ENCODE peak calls at places on chromosomes 2 and 18, in four cellular contexts. N is H1, B is GM12878, R is HepG2. W is an unnamed sample.

GRCh38 chr2:105072039-105072438 is 34.2 kb downstream of the MRPS9 start:
- DNase-seq in N (no peak), B (peak; percentile 32), R (no peak), W (no peak)

GRCh38 chr2:121128741-121129659 is 156.0 kb downstream of the TFCP2L1 start:
- DNase-seq in N (peak; percentile 78), B (no peak), R (peak; percentile 45), W (peak; percentile 43)

GRCh38 chr2:120480346-120480902 is 134.5 kb downstream of the INHBB start:
- DNase-seq in N (no peak), B (no peak), R (no peak), W (no peak)

GRCh38 chr2:102806250-102806837 is 44.5 kb downstream of the TMEM182 start:
- DNase-seq in N (peak; percentile 85), B (no peak), R (peak; percentile 73), W (peak; percentile 59)

GRCh38 chr18:26764584-26764983 is 100.9 kb downstream of the AQP4 start:
- DNase-seq in N (no peak), B (no peak), R (no peak), W (no peak)

GRCh38 chr2:128375454-128375853 is 56.8 kb upstream of the HS6ST1 start:
- DNase-seq in N (no peak), B (no peak), R (no peak), W (no peak)

GRCh38 chr2:218138047-218138446 is 12.2 kb downstream of the CXCR2 start:
- DNase-seq in N (no peak), B (no peak), R (no peak), W (no peak)

GRCh38 chr2:24400207-24400907 is 40.0 kb upstream of the ITSN2 start:
- DNase-seq in N (no peak), B (no peak), R (no peak), W (no peak)

GRCh38 chr2:106959975-106960632 is 74.1 kb upstream of the ST6GAL2 start:
- DNase-seq in N (no peak), B (no peak), R (no peak), W (no peak)

GRCh38 chr2:194319222-194319992 is 1337.6 kb upstream of the SLC39A10 start:
- DNase-seq in N (no peak), B (no peak), R (peak; percentile 30), W (no peak)

GRCh38 chr18:24378598-24378997 is 19.0 kb downstream of the OSBPL1A start:
- DNase-seq in N (no peak), B (no peak), R (no peak), W (no peak)

GRCh38 chr2:241036964-241037421 is 38.6 kb downstream of the SNED1 start:
- DNase-seq in N (no peak), B (peak; percentile 4), R (no peak), W (no peak)

GRCh38 chr18:52190630-52191029 is 149.4 kb upstream of the DCC start:
- DNase-seq in N (no peak), B (no peak), R (no peak), W (peak; percentile 13)

GRCh38 chr2:151520976-151521375 is 111.3 kb downstream of the RIF1 start:
- DNase-seq in N (no peak), B (no peak), R (no peak), W (no peak)

GRCh38 chr2:151410485-151410833 is 757 bp downstream of the RIF1 start:
- DNase-seq in N (no peak), B (no peak), R (peak; percentile 50), W (peak; percentile 22)

GRCh38 chr2:106057206-106057605 is 136.9 kb downstream of the UXS1 start:
- DNase-seq in N (no peak), B (no peak), R (peak; percentile 42), W (no peak)

GRCh38 chr2:115214050-115214449 is 771.6 kb downstream of the DPP10 start:
- DNase-seq in N (no peak), B (no peak), R (no peak), W (peak; percentile 59)

DNA sequence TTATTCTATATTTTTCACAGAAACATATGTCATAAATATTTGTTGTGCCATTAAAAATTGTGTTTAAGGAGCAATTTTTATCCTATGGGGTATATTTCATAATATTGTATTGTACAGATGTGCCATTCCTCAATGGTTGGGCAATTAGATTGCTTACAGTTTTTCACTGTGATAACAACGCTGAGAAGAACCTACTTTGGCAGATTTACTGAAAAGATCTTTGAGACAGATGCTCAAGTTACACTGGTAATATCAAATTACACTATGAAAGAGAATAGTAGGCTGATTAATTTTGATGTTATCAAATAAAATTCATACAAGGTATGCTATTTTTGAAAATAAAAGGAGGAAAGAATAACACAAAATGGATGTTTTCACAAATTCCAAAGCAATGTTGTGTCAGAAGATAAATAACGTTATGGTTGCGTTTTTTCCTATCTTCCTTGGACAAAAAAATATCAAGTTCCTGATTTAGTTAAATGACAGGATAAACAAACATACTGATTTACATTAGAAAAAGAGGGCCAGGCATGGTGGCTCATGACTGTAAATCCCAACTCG is 335.1 kb upstream of the ZNF521 start:
- DNase-seq in N (no peak), B (no peak), R (no peak), W (no peak)
- H3K4me3 ChIP-seq in N (no peak overlapping the region), B (no peak overlapping the region), R (no peak overlapping the region), W (no peak overlapping the region)

DNA sequence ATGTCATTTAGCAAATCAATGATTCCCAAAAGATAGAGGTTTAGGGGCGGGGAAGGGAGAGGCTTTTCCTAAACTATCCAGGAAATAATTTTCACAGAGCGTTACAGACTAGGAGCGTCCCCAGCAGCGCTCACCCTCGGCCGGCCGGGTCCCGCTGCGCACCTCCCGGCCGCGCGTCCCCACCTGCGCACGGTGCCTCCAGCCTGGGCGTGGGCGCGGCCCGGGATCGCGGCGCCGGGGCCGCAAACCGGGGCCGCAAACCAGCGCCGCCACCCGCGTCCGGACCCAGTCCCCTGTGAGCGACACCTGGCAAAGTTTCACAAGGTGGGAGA is 681 bp upstream of the ZCCHC2 start:
- DNase-seq in N (no peak), B (no peak), R (no peak), W (no peak)
- H3K9ac ChIP-seq in N (no peak overlapping the region), B (peak overlapping the region; percentile 73), R (peak overlapping the region; percentile 96), W (peak overlapping the region; percentile 85)

GRCh38 chr2:41222593-41222992 is 770.7 kb upstream of the SLC8A1 start:
- DNase-seq in N (no peak), B (no peak), R (no peak), W (no peak)
- TF ChIP-seq SUZ12 in N (no peak), B (no peak), R (no peak), W (no peak)

DNA sequence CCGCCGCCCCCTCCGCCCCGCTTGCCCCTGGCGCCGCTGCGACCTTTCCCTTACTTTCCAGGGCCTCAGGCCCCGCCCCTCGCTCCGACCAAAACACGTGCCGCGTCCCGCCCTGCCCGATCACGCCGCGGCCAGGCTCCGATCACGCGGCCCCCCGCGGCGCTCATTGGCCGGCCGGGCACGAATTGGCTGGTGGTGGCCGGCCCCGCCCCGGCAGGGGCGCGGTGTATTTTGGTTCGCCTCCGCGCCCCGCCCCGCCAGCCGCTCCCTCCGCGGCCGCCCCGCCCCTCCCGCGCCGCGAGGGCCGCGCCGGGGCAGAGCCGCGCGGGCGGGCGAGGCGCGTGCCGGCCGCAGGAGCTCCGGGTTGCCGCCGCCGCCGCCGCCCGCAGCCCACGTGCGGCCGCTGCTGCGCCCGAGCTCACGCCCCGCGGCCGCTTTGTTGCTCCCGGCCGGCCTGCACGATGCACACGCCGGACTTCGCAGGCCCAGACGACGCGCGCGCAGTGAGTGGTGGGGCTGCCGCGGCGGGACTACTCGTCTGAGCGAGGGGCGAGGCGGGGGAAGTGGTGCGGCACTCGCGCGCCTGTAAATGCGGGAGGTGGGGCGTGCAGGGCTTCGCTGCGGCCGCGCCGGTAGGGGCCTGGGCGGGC is at the start of gene KLF11:
- DNase-seq in N (peak; percentile 81), B (no peak), R (peak; percentile 73), W (peak; percentile 81)
- H3K4me3 ChIP-seq in N (peak within 1 kb of the TSS; percentile 55), B (peak within 1 kb of the TSS; percentile 4), R (peak within 1 kb of the TSS; percentile 63), W (peak within 1 kb of the TSS; percentile 43)

GRCh38 chr2:45598545-45598944 is 12.5 kb downstream of the SRBD1 start:
- DNase-seq in N (no peak), B (no peak), R (no peak), W (no peak)
- H3K9ac ChIP-seq in N (no peak overlapping the region), B (no peak overlapping the region), R (no peak overlapping the region), W (no peak overlapping the region)

DNA sequence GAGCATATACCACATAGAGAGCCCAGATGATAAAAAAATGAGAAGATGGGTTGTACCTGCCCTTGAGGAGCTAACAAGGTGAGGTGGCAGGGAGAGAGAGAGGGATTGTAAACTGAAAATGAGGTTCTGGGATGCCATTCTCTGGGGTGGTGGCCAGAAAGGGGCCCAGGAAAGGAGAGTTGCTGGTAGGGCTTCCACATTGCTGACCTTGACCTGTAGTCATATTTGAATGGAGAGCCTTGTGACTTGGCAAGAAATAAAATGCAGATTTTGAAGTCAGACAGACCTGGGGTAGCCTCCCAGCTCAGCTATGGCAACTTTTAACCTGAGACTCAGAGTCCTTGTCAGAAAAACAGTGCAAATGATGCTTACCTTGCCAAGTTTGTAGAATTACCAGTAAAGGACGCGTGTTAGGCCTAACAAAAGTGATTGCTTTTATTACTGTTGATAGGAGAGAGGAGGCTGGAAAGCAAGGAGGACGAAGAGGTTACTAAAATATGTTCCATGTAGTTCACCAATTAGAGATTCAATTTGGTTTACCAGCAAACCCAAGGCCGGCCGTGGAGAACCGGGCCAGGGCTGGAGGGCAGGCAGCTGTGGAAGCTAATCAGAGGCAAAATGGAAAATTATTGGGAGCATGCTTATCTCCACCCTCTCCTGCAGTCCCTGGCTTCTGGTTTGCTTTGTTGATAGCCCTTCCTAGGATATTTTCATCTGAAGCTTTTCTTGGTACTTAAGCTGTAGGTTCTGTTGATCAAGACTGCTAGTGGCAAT is 3.9 kb downstream of the NPAS2 start:
- DNase-seq in N (no peak), B (no peak), R (peak; percentile 46), W (no peak)
- TF ChIP-seq SUZ12 in N (no peak), B (no peak), R (no peak), W (no peak)

DNA sequence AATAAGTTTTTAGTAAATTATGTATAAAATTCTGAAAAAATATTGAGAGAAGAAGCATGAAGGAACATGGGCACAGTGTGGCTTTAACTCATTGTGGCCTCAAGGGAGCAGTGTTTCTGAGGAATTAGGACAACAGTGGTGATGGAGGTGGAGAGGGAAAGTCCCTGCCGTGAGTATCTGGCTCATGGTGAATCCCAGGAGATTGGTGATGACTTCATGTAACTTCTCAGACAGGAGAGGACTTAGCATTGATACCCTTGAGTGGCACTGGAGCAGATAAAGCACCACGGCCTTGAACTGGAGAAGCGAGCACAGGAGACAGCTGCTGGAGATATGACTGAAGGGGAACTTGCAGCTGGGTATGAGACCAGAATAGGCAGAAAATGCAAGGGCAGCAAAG is 35.0 kb upstream of the LRP1B start:
- DNase-seq in N (no peak), B (peak; percentile 37), R (peak; percentile 38), W (peak; percentile 42)
- H3K4me3 ChIP-seq in N (no peak overlapping the region), B (no peak overlapping the region), R (no peak overlapping the region), W (no peak overlapping the region)

DNA sequence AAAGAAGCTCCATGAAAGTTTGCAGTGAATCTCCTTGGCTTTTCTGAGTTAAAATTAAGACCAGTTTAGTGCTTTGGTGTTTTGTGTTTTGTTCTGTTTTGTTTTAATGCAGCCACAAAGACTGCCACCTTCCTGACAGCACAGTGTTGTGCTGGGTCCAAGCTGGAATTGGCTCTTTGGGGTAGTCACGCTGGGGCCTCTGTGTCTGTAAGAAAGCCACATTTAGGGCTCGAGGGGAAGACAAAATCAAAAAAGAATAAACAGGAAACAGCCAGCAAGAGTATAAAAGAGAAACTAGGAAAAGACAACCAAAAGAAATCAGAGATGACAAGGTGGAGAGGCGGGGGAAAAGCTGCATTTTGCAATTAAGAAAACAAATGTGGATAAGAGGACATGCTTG is 396.3 kb downstream of the ARHGAP15 start:
- DNase-seq in N (no peak), B (no peak), R (no peak), W (no peak)
- H3K9ac ChIP-seq in N (no peak overlapping the region), B (no peak overlapping the region), R (no peak overlapping the region), W (no peak overlapping the region)

W was measured in NT2/D1.